ENCODE peak calls at places on chromosomes 3 and 15, in four cellular contexts. A is brain microvascular endothelial cell, N is AG09309, B is cardiac fibroblast. I is an unnamed sample.
A peak's percentile ranks its signal among the peaks of the same experiment; 100 is the strongest.

GRCh38 chr3:7410782-7411181 is 549.9 kb downstream of the GRM7 start:
- DNase-seq in B (no peak), A (no peak), N (no peak), I (no peak)

GRCh38 chr3:101104334-101104733 is 111.1 kb upstream of the ABI3BP start:
- DNase-seq in N (no peak), A (no peak), B (no peak), I (no peak)

GRCh38 chr3:123090700-123091585 is 24.1 kb downstream of the PDIA5 start:
- DNase-seq in A (no peak), B (no peak), N (no peak), I (peak; percentile 17)

GRCh38 chr15:88776646-88777045 is 26.6 kb upstream of the ACAN start:
- DNase-seq in N (no peak), A (no peak), B (no peak), I (no peak)

GRCh38 chr3:165464736-165465135 is 268.6 kb upstream of the SLITRK3 start:
- DNase-seq in N (no peak), A (peak; percentile 76), B (peak; percentile 10), I (no peak)

GRCh38 chr15:88932271-88932874 is 19.2 kb upstream of the MFGE8 start:
- DNase-seq in A (no peak), B (no peak), N (no peak), I (no peak)

GRCh38 chr3:23760871-23761373 is 44.8 kb upstream of the UBE2E1 start:
- DNase-seq in A (no peak), B (no peak), N (no peak), I (no peak)

GRCh38 chr3:135059580-135059979 is 264.5 kb downstream of the EPHB1 start:
- DNase-seq in N (no peak), A (no peak), B (no peak), I (no peak)

GRCh38 chr3:107992976-107993684 is 97.7 kb downstream of the CD47 start:
- DNase-seq in A (peak; percentile 13), N (no peak), B (peak; percentile 86), I (peak; percentile 38)

GRCh38 chr3:191369081-191370010 is 39.0 kb upstream of the UTS2B start:
- DNase-seq in A (no peak), N (no peak), B (peak; percentile 49), I (no peak)

GRCh38 chr3:175082631-175083030 is 223.5 kb downstream of the NAALADL2 start:
- DNase-seq in N (no peak), B (no peak), A (no peak), I (no peak)

GRCh38 chr15:52005748-52006701 is 13.0 kb upstream of the MAPK6 start:
- DNase-seq in B (peak; percentile 85), A (peak; percentile 79), N (no peak), I (no peak)

GRCh38 chr3:68441054-68441453 is 491.3 kb downstream of the TAFA4 start:
- DNase-seq in A (no peak), N (no peak), B (no peak), I (no peak)

GRCh38 chr15:72850833-72851232 is 67.3 kb upstream of the ADPGK start:
- DNase-seq in B (no peak), N (no peak), A (no peak), I (no peak)

GRCh38 chr3:140258222-140258724 is 323.3 kb downstream of the CLSTN2 start:
- DNase-seq in B (peak; percentile 5), N (no peak), A (no peak), I (peak; percentile 18)

GRCh38 chr3:52792961-52793695 is 1.5 kb upstream of the ITIH3 start:
- DNase-seq in B (no peak), A (no peak), N (peak; percentile 7), I (peak; percentile 13)

GRCh38 chr3:77906102-77906709 is 866.3 kb downstream of the ROBO2 start:
- DNase-seq in N (no peak), A (peak; percentile 62), B (peak; percentile 10), I (no peak)

GRCh38 chr3:125916376-125916978 is 52.5 kb upstream of the ROPN1B start:
- DNase-seq in B (peak; percentile 96), A (no peak), N (peak; percentile 77), I (peak; percentile 97)

GRCh38 chr15:58212909-58213526 is 74.8 kb downstream of the AQP9 start:
- DNase-seq in N (no peak), B (peak; percentile 66), A (peak; percentile 39), I (peak; percentile 62)

GRCh38 chr15:77622212-77622941 is 10.3 kb downstream of the LINGO1 start:
- DNase-seq in B (no peak), N (no peak), A (no peak), I (no peak)

GRCh38 chr3:177893321-177893720 is 642.9 kb upstream of the KCNMB2 start:
- DNase-seq in N (no peak), B (peak; percentile 21), A (no peak), I (no peak)
- TF ChIP-seq CTCF in N (peak; percentile 27), B (peak; percentile 29), A (peak; percentile 49), I (no peak)

GRCh38 chr15:40744810-40745152 is 10.3 kb downstream of the RMDN3 start:
- DNase-seq in N (no peak), B (no peak), A (no peak), I (no peak)

GRCh38 chr15:40747685-40748631 is 7.1 kb downstream of the RMDN3 start:
- DNase-seq in B (no peak), N (no peak), A (no peak), I (peak; percentile 46)

GRCh38 chr15:40743466-40743865 is 11.6 kb downstream of the RMDN3 start:
- DNase-seq in B (no peak), N (no peak), A (no peak), I (no peak)

GRCh38 chr15:40746916-40747418 is 8.1 kb downstream of the RMDN3 start:
- DNase-seq in B (peak; percentile 54), N (peak; percentile 31), A (no peak), I (peak; percentile 87)

GRCh38 chr15:40743921-40744809 is 10.9 kb downstream of the RMDN3 start:
- DNase-seq in N (no peak), B (peak; percentile 91), A (peak; percentile 68), I (no peak)
- TF ChIP-seq CTCF in N (peak; percentile 24), B (no peak), A (peak; percentile 46), I (no peak)

GRCh38 chr3:40930131-40930538 is 269.2 kb upstream of the CTNNB1 start:
- DNase-seq in B (peak; percentile 2), N (no peak), A (peak; percentile 16), I (no peak)
- TF ChIP-seq CTCF in B (no peak), N (no peak), A (peak; percentile 47), I (no peak)

DNA sequence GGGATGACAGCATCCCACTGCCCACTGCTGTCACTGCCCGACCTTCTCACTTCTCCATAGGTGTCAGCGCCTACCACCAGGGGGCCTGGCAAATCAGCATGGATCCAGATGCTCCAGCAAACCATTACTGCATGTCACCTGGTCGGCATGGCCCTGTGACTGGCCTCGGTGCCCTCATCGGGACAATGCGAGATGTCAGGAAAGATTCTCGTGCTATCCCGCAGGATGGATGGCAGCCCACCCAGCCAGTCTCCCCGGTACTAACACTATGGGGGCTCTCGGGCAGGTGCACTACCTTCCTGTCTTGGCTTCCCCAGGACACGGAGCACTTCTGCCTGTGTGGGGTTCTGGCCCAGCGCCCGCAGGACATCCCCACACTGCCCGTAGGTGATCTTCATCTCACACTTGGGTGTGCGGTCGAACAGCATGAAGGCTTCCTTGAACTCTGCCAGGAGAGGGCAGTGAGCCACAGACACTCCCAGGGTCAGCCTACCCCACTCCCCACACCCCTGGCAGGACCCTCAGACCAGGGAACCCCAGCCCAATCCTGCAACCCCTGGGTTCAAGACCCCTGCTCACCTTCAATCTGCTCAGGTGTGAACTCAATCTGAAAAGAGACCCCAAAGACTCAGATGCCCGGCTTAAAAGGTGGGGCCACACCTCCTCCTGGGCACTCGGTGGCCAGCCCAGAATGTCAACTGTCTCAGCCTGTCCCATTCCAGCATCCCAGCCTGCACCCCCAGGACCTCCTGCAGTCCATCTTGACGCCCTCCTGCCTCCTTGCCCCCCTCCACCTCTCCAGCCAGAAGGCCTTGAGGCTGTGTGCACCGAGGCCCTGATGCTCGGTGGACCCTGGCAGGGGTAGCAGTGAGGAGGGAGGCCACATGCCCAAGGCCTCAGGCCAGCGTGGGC is 2.6 kb downstream of the MYL3 start:
- DNase-seq in A (no peak), B (no peak), N (no peak), I (no peak)
- TF ChIP-seq CTCF in A (peak; percentile 75), B (peak; percentile 52), N (peak; percentile 52), I (no peak)

DNA sequence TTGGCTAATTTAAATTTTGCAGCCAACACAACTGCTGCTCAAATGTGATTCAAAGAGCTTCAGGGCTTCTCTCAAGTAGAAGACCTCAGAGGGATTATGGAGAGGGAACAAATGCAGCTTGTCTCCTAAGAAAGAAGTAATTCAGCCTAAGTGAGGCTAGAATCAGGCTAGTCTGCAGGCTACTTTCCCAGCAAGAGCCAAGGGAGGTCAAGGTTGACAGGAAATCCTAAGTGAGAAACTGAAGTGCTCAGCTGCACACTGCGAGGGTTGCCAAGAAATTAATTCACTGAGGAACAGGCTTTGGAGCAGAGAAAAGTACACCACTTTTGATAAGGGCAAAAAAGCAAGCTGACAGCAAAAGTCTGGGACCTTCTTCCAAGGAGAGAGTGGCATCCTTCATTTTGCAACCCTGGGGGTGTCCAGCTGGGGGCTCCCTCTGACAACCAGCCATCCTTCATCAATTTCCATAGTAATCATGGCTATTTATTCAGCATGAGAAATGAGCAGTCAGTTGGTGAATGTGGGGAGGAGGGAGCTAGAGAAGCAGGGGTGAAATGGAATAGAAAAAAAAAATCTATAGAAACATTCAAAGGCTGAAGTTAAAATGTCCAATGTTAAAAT is 646.4 kb upstream of the ADAMTS9 start:
- DNase-seq in B (peak; percentile 6), A (no peak), N (no peak), I (peak; percentile 76)
- TF ChIP-seq CTCF in B (peak; percentile 22), A (peak; percentile 53), N (peak; percentile 26), I (peak; percentile 44)

DNA sequence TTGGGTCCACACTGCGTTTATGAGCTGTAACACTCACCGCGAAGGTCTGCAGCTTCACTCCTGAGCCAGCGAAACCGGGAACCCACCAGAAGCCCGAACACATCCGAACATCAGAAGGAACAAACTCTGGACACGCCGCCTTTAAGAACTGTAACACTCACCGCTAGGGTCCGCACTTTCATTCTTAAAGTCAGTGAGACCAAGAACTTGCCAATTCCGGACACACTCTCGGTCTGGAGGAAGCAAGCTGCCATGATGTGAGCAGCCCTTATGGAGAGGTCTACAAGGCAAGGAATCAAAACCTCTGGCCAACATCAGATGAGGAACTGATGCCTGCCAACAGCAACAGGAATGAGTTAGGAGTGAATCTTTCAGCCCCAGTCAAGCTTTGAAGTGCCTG is 62.9 kb downstream of the SLC28A2 start:
- DNase-seq in B (peak; percentile 51), N (no peak), A (no peak), I (peak; percentile 72)
- TF ChIP-seq CTCF in B (peak; percentile 10), N (peak; percentile 16), A (peak; percentile 25), I (peak; percentile 58)

GRCh38 chr3:133757701-133758319 is 11.6 kb downstream of the TF start:
- DNase-seq in N (no peak), A (no peak), B (no peak), I (no peak)
- TF ChIP-seq CTCF in N (no peak), A (no peak), B (no peak), I (no peak)